ENCODE peak calls at places on chromosomes 5 and 9, in nine cellular contexts. G is coronary artery; H is pancreas; P is fibroblast of the aortic adventitia; Y is fibroblast of mammary gland; V is neural progenitor cell; Z is NB4; J is CD8-positive, alpha-beta T cell; T is astrocyte of the spinal cord. Q is an unnamed sample.

GRCh38 chr5:83972236-83972635 is 251.6 kb upstream of the HAPLN1 start:
- DNase-seq in G (no peak), H (no peak), P (peak; percentile 19), Y (peak; percentile 25), V (no peak), Z (no peak), J (no peak), T (peak; percentile 38), Q (no peak)

GRCh38 chr9:106023455-106023854 is 329.1 kb downstream of the TMEM38B start:
- DNase-seq in G (no peak), H (no peak), P (no peak), Y (no peak), V (no peak), Z (no peak), J (no peak), T (no peak), Q (no peak)

GRCh38 chr5:65185468-65185867 is 296.3 kb downstream of the ADAMTS6 start:
- DNase-seq in G (no peak), H (no peak), P (no peak), Y (no peak), V (no peak), Z (no peak), J (no peak), T (peak; percentile 33), Q (no peak)

GRCh38 chr5:4142842-4143241 is 547.2 kb downstream of the IRX1 start:
- DNase-seq in G (no peak), H (no peak), P (no peak), Y (no peak), V (peak; percentile 25), Z (no peak), J (no peak), T (no peak), Q (no peak)

GRCh38 chr5:145943674-145944121 is 7.3 kb downstream of the SH3RF2 start:
- DNase-seq in G (no peak), H (peak; percentile 50), P (peak; percentile 64), Y (peak; percentile 49), V (no peak), Z (peak; percentile 57), J (no peak), T (no peak), Q (peak; percentile 97)

GRCh38 chr9:130423272-130423671 is 21.5 kb upstream of the ASS1 start:
- DNase-seq in G (no peak), H (no peak), P (peak; percentile 19), Y (no peak), V (no peak), Z (no peak), J (no peak), T (peak; percentile 6), Q (no peak)

GRCh38 chr9:624935-625505 is 216.5 kb upstream of the DMRT1 start:
- DNase-seq in G (no peak), H (no peak), P (peak; percentile 75), Y (no peak), V (no peak), Z (no peak), J (no peak), T (no peak), Q (no peak)

GRCh38 chr9:126548312-126548711 is 65.4 kb upstream of the LMX1B start:
- DNase-seq in G (no peak), H (no peak), P (no peak), Y (no peak), V (no peak), Z (no peak), J (no peak), T (no peak), Q (no peak)

GRCh38 chr5:126002222-126002897 is 420.8 kb upstream of the GRAMD2B start:
- DNase-seq in G (peak; percentile 74), H (peak; percentile 39), P (peak; percentile 99), Y (peak; percentile 97), V (no peak), Z (no peak), J (no peak), T (peak; percentile 99), Q (peak; percentile 86)

GRCh38 chr9:122125158-122125890 is 32.2 kb upstream of the TTLL11 start:
- DNase-seq in G (peak; percentile 88), H (peak; percentile 84), P (peak; percentile 81), Y (peak; percentile 74), V (peak; percentile 84), Z (peak; percentile 77), J (peak; percentile 81), T (peak; percentile 75), Q (peak; percentile 79)

GRCh38 chr5:43432486-43433365 is 20.5 kb upstream of the CCL28 start:
- DNase-seq in G (no peak), H (peak; percentile 81), P (peak; percentile 94), Y (peak; percentile 86), V (no peak), Z (peak; percentile 74), J (no peak), T (peak; percentile 86), Q (peak; percentile 99)

GRCh38 chr5:10333154-10334006 is 20.1 kb upstream of the MARCHF6 start:
- DNase-seq in G (no peak), H (peak; percentile 52), P (no peak), Y (no peak), V (peak; percentile 72), Z (peak; percentile 65), J (peak; percentile 6), T (no peak), Q (no peak)

GRCh38 chr5:143316844-143317631 is 86.4 kb downstream of the NR3C1 start:
- DNase-seq in G (no peak), H (no peak), P (peak; percentile 63), Y (no peak), V (no peak), Z (no peak), J (no peak), T (no peak), Q (no peak)

GRCh38 chr5:119453045-119453383 is 717 bp downstream of the HSD17B4 start:
- DNase-seq in G (no peak), H (no peak), P (peak; percentile 66), Y (peak; percentile 44), V (no peak), Z (peak; percentile 52), J (no peak), T (peak; percentile 38), Q (no peak)

GRCh38 chr5:150053231-150053626 is 33.1 kb downstream of the CSF1R start:
- DNase-seq in G (peak; percentile 64), H (no peak), P (peak; percentile 48), Y (peak; percentile 86), V (no peak), Z (peak; percentile 94), J (no peak), T (peak; percentile 78), Q (peak; percentile 74)

GRCh38 chr5:178547753-178548415 is 42.3 kb downstream of the COL23A1 start:
- DNase-seq in G (no peak), H (no peak), P (no peak), Y (no peak), V (no peak), Z (no peak), J (no peak), T (no peak), Q (no peak)

GRCh38 chr5:151156732-151157402 is 712 bp downstream of the ANXA6 start:
- DNase-seq in G (no peak), H (no peak), P (no peak), Y (peak; percentile 15), V (peak; percentile 49), Z (peak; percentile 79), J (peak; percentile 33), T (peak; percentile 23), Q (no peak)

GRCh38 chr9:120303519-120303918 is 276.4 kb downstream of the CDK5RAP2 start:
- DNase-seq in G (no peak), H (no peak), P (no peak), Y (no peak), V (no peak), Z (no peak), J (no peak), T (no peak), Q (no peak)

GRCh38 chr9:128529191-128529590 is 23.2 kb upstream of the SPTAN1 start:
- DNase-seq in G (no peak), H (no peak), P (no peak), Y (no peak), V (no peak), Z (no peak), J (no peak), T (no peak), Q (no peak)

GRCh38 chr5:147935032-147935431 is 28.7 kb upstream of the C5orf46 start:
- DNase-seq in G (no peak), H (peak; percentile 36), P (peak; percentile 89), Y (peak; percentile 81), V (peak; percentile 36), Z (peak; percentile 63), J (no peak), T (peak; percentile 69), Q (peak; percentile 86)

GRCh38 chr5:41929035-41929434 is 4.0 kb downstream of the FBXO4 start:
- DNase-seq in G (no peak), H (no peak), P (no peak), Y (no peak), V (no peak), Z (no peak), J (no peak), T (no peak), Q (no peak)

GRCh38 chr5:139571966-139572365 is 10.8 kb downstream of the UBE2D2 start:
- DNase-seq in G (no peak), H (no peak), P (peak; percentile 63), Y (no peak), V (no peak), Z (no peak), J (no peak), T (no peak), Q (no peak)
- TF ChIP-seq CTCF in G (no peak), H (no peak), P (no peak), Y (no peak), V (no peak), Z (no peak), J (no peak), T (no peak), Q (no peak)

GRCh38 chr5:73498057-73498992 is at the start of gene BTF3:
- DNase-seq in G (peak; percentile 96), H (peak; percentile 90), P (peak; percentile 96), Y (peak; percentile 96), V (peak; percentile 97), Z (peak; percentile 97), J (peak; percentile 91), T (peak; percentile 97), Q (peak; percentile 97)
- TF ChIP-seq CTCF in G (no peak), H (no peak), P (no peak), Y (no peak), V (no peak), Z (no peak), J (no peak), T (no peak), Q (no peak)

DNA sequence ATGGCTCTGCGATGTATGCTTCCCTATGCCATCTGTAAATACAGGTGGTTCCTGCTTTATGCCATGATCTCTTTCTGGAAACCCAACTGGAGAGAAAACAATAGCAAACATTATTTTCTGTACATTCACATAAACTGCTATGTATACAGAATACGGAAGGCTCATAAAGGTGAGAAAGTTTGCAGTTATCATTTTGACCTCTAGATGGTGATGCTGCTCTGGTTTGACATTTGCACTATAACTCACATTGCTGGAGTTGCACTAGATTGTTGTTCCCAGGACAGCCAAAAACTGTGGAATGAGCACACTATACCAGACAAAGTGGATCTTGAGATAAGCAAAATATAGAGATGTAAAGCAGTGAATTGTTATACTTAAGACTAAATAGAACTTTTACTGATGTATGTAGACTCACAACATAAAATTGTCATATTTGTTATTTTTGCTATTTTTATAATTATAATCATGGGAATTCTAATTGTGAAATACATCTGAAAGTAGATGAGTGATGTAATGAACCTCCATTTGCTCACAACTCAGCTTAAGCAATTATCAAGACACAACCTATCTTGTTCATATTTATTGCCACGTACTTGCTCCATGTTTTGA is 246.5 kb downstream of the PTPRD start:
- DNase-seq in G (no peak), H (peak; percentile 13), P (peak; percentile 22), Y (peak; percentile 42), V (peak; percentile 48), Z (peak; percentile 64), J (no peak), T (peak; percentile 30), Q (peak; percentile 59)
- TF ChIP-seq CTCF in G (no peak), H (peak; percentile 52), P (peak; percentile 52), Y (peak; percentile 75), V (peak; percentile 85), Z (peak; percentile 85), J (no peak), T (peak; percentile 71), Q (peak; percentile 70)

GRCh38 chr9:34254966-34255825 is 73.9 kb downstream of the KIF24 start:
- DNase-seq in G (no peak), H (peak; percentile 50), P (peak; percentile 35), Y (peak; percentile 73), V (no peak), Z (no peak), J (no peak), T (peak; percentile 38), Q (no peak)
- TF ChIP-seq CTCF in G (no peak), H (no peak), P (no peak), Y (no peak), V (no peak), Z (no peak), J (no peak), T (no peak), Q (no peak)

Q was measured in MCF 10A.